ENCODE peak calls at places on chromosome 14, in six cellular contexts. E is naive thymus-derived CD4-positive, alpha-beta T cell; N is left lung; D is CD8-positive, alpha-beta memory T cell; P is stomach; G is CD4-positive, alpha-beta memory T cell. O is an unnamed sample. For H3K4me1, the result is how much of the 10 kb centered on the place peaks cover.

GRCh38 chr14:81319314-81319713 is 80.8 kb downstream of the STON2 start:
- DNase-seq in E (no peak), N (no peak), D (no peak), P (no peak), G (no peak), O (no peak)

GRCh38 chr14:32932302-32932920 is 6.3 kb upstream of the NPAS3 start:
- DNase-seq in E (no peak), N (no peak), D (no peak), P (no peak), G (no peak), O (no peak)

GRCh38 chr14:43005807-43006206 is 1399.1 kb downstream of the LRFN5 start:
- DNase-seq in E (no peak), N (no peak), D (no peak), P (no peak), G (no peak), O (no peak)

GRCh38 chr14:91372680-91373495 is 44.7 kb downstream of the CCDC88C start:
- DNase-seq in E (no peak), N (no peak), D (peak), P (peak), G (no peak), O (peak)

GRCh38 chr14:26138764-26139445 is 458.9 kb downstream of the NOVA1 start:
- DNase-seq in E (no peak), N (no peak), D (no peak), P (no peak), G (no peak), O (no peak)

GRCh38 chr14:38078393-38078792 is 129.3 kb upstream of the SSTR1 start:
- DNase-seq in E (peak), N (peak), D (no peak), P (peak), G (peak), O (peak)

GRCh38 chr14:28381656-28382055 is 384.9 kb upstream of the FOXG1 start:
- DNase-seq in E (no peak), N (no peak), D (no peak), P (no peak), G (no peak), O (no peak)

GRCh38 chr14:31712244-31713127 is 151.3 kb downstream of the NUBPL start:
- DNase-seq in E (no peak), N (no peak), D (no peak), P (no peak), G (no peak), O (no peak)

GRCh38 chr14:101740981-101741380 is 20.5 kb upstream of the PPP2R5C start:
- DNase-seq in E (no peak), N (no peak), D (no peak), P (no peak), G (no peak), O (no peak)

GRCh38 chr14:101217972-101218371 is 314.4 kb upstream of the RTL1 start:
- DNase-seq in E (no peak), N (no peak), D (no peak), P (peak), G (no peak), O (no peak)

GRCh38 chr14:72643317-72643801 is 250.5 kb downstream of the DPF3 start:
- DNase-seq in E (no peak), N (no peak), D (no peak), P (no peak), G (no peak), O (no peak)

GRCh38 chr14:25537846-25538455 is 488.0 kb upstream of the STXBP6 start:
- DNase-seq in E (no peak), N (no peak), D (no peak), P (peak), G (no peak), O (no peak)

GRCh38 chr14:104774453-104775072 is 21.0 kb downstream of the AKT1 start:
- DNase-seq in E (no peak), N (no peak), D (no peak), P (peak), G (no peak), O (no peak)

GRCh38 chr14:55604467-55604866 is 24.5 kb downstream of the KTN1 start:
- DNase-seq in E (no peak), N (no peak), D (no peak), P (no peak), G (no peak), O (no peak)
- H3K4me1 ChIP-seq in E (under half), N (under half), D (under half), P (under half), G (under half), O (under half)

DNA sequence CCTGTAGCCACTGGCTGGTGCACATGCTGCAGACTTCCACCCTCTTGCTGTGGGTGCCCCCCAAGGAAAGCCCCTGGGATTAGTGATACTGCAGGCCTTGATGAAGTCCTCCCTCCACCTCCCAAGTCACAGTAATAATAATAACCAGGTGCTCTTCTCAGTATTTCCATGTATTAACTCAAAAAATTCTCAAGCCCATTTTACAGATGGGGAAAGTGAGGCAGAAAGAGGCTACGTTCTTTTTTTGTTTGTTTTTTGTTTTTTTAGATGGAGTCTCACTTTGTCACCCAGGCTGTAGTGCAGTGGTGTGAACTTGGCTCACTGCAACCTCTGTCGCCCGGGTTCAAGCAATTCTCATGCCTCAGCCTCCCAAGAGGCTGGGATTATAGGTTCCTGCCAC is 5.8 kb downstream of the TMEM229B start:
- DNase-seq in E (no peak), N (no peak), D (no peak), P (no peak), G (no peak), O (no peak)
- H3K4me1 ChIP-seq in E (under half), N (under half), D (under half), P (under half), G (under half), O (under half)

GRCh38 chr14:75286313-75286712 is 7.7 kb downstream of the FOS start:
- DNase-seq in E (no peak), N (no peak), D (no peak), P (no peak), G (no peak), O (no peak)
- H3K4me1 ChIP-seq in E (under half), N (under half), D (under half), P (under half), G (under half), O (under half)

GRCh38 chr14:75563931-75564330 is 14.5 kb upstream of the FLVCR2 start:
- DNase-seq in E (no peak), N (no peak), D (no peak), P (no peak), G (no peak), O (no peak)
- H3K4me1 ChIP-seq in E (under half), N (under half), D (under half), P (under half), G (under half), O (half or more)

DNA sequence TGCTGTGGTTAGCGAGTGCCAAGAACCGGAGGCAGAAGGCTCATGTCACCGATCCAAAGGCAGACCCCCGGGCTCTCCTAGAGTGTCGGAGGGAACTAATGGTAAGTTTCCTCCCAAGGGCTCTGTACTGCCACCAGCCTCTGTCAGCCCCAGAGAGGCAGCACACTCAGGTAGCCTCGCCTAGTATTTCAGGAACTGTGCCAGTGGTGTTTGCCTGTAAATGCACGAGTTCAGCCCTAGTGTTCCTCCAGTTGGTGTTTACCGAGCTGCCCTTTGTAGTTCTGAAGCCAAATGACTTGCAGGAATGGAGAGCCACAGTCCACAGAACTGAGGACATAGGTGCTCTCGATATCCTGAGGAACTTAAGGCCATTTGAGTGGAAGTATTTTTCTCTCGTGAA is 72.6 kb downstream of the ESR2 start:
- DNase-seq in E (no peak), N (no peak), D (no peak), P (peak), G (no peak), O (no peak)
- H3K4me1 ChIP-seq in E (under half), N (under half), D (under half), P (under half), G (under half), O (under half)

GRCh38 chr14:58813745-58814144 is 176.0 kb downstream of the DACT1 start:
- DNase-seq in E (no peak), N (no peak), D (no peak), P (no peak), G (no peak), O (no peak)

GRCh38 chr14:58815781-58816297 is 178.1 kb downstream of the DACT1 start:
- DNase-seq in E (no peak), N (no peak), D (no peak), P (no peak), G (no peak), O (no peak)

GRCh38 chr14:58816416-58817115 is 178.8 kb downstream of the DACT1 start:
- DNase-seq in E (no peak), N (no peak), D (no peak), P (no peak), G (no peak), O (no peak)

GRCh38 chr14:58815046-58815701 is 177.4 kb downstream of the DACT1 start:
- DNase-seq in E (no peak), N (no peak), D (no peak), P (no peak), G (no peak), O (no peak)

DNA sequence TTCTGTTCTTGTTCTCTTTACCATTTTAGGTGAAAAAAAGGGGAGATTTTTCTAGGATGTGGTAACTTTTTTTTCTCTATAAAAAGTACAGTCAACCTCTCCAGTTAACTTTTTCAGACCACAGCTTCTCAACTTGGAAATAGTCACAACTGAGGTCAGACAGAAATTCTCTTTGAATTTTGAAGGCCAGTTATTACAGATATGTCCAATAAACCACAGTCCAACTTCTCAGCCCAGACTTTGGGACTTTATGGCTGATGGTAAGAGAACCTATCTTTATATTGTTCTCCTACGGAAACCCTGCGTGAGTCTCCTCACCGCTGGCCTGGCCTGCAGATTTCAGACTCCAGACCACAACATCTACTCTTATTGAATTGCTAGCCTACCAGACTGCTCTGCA is 176.7 kb downstream of the DACT1 start:
- DNase-seq in E (no peak), N (no peak), D (no peak), P (no peak), G (no peak), O (no peak)
- H3K4me1 ChIP-seq in E (under half), N (under half), D (under half), P (under half), G (under half), O (under half)

GRCh38 chr14:99199854-99200653 is 71.9 kb downstream of the BCL11B start:
- DNase-seq in E (no peak), N (no peak), D (no peak), P (no peak), G (no peak), O (no peak)
- H3K4me1 ChIP-seq in E (half or more), N (under half), D (half or more), P (under half), G (half or more), O (half or more)

GRCh38 chr14:78746086-78746595 is 576.0 kb downstream of the NRXN3 start:
- DNase-seq in E (no peak), N (no peak), D (no peak), P (no peak), G (no peak), O (no peak)
- H3K4me1 ChIP-seq in E (under half), N (under half), D (under half), P (under half), G (under half), O (under half)

GRCh38 chr14:68576496-68577244 is 216.2 kb downstream of the ZFP36L1 start:
- DNase-seq in E (no peak), N (peak), D (no peak), P (no peak), G (no peak), O (no peak)
- H3K4me1 ChIP-seq in E (under half), N (under half), D (under half), P (under half), G (under half), O (under half)

GRCh38 chr14:23126548-23127278 is 7.7 kb upstream of the CEBPE start:
- DNase-seq in E (no peak), N (no peak), D (no peak), P (no peak), G (no peak), O (no peak)
- H3K4me1 ChIP-seq in E (under half), N (under half), D (under half), P (under half), G (under half), O (under half)

O was measured in CD4-positive, CD25-positive, alpha-beta regulatory T cell.